ENCODE peak calls at places on chromosomes 16 and 17, in five cellular contexts. N is cardiac muscle cell, A is stromal cell of bone marrow, Z is NCI-H446, L is breast epithelium. S is an unnamed sample.

GRCh38 chr16:83533193-83533592 is 274.6 kb upstream of the HSBP1 start:
- DNase-seq in Z (no peak), A (peak; percentile 24), L (no peak), N (no peak), S (no peak)

GRCh38 chr16:12113581-12114375 is 137.2 kb downstream of the SNX29 start:
- DNase-seq in L (no peak), A (no peak), N (no peak), Z (no peak), S (peak; percentile 84)

GRCh38 chr17:7204828-7205461 is 14.7 kb downstream of the DLG4 start:
- DNase-seq in A (peak; percentile 41), Z (no peak), L (peak; percentile 61), N (peak; percentile 96), S (peak; percentile 93)

GRCh38 chr17:80877829-80878303 is 113.8 kb upstream of the CHMP6 start:
- DNase-seq in N (no peak), L (no peak), A (no peak), Z (no peak), S (no peak)

GRCh38 chr16:67935402-67936123 is 1.1 kb downstream of the PSMB10 start:
- DNase-seq in N (peak; percentile 96), A (peak; percentile 87), Z (peak; percentile 77), L (peak; percentile 97), S (peak; percentile 99)

GRCh38 chr17:28494445-28495188 is 11.5 kb upstream of the FOXN1 start:
- DNase-seq in L (peak; percentile 58), A (no peak), Z (peak; percentile 62), N (peak; percentile 73), S (peak; percentile 65)

GRCh38 chr17:59154335-59154720 is 658 bp downstream of the SKA2 start:
- DNase-seq in A (no peak), Z (peak; percentile 56), L (peak; percentile 26), N (peak; percentile 70), S (no peak)

GRCh38 chr17:68567035-68567434 is 34.1 kb downstream of the FAM20A start:
- DNase-seq in A (no peak), N (no peak), Z (no peak), L (no peak), S (no peak)

GRCh38 chr17:40433551-40434384 is 9.5 kb upstream of the IGFBP4 start:
- DNase-seq in Z (peak; percentile 78), L (no peak), N (no peak), A (no peak), S (peak; percentile 77)

GRCh38 chr16:11079657-11080187 is 135.4 kb downstream of the CLEC16A start:
- DNase-seq in L (no peak), Z (no peak), A (peak; percentile 77), N (no peak), S (peak; percentile 29)

GRCh38 chr17:78818932-78819331 is 21.7 kb downstream of the USP36 start:
- DNase-seq in A (no peak), N (no peak), Z (no peak), L (no peak), S (no peak)

GRCh38 chr16:62066747-62067146 is 30.5 kb upstream of the CDH8 start:
- DNase-seq in N (no peak), Z (no peak), A (no peak), L (no peak), S (no peak)

GRCh38 chr17:57612202-57613071 is 132.7 kb downstream of the CCDC182 start:
- DNase-seq in N (peak; percentile 15), A (no peak), Z (no peak), L (no peak), S (peak; percentile 36)

GRCh38 chr17:42282478-42283080 is 5.7 kb upstream of the STAT5A start:
- DNase-seq in Z (no peak), A (no peak), N (no peak), L (peak; percentile 13), S (no peak)

GRCh38 chr17:11404431-11404830 is 163.4 kb downstream of the SHISA6 start:
- DNase-seq in L (no peak), Z (no peak), A (no peak), N (no peak), S (no peak)

GRCh38 chr16:23524886-23525285 is 14.6 kb upstream of the GGA2 start:
- DNase-seq in A (no peak), L (no peak), N (no peak), Z (no peak), S (no peak)

GRCh38 chr16:67901734-67902133 is 8.7 kb downstream of the PSKH1 start:
- DNase-seq in N (no peak), Z (no peak), L (no peak), A (no peak), S (no peak)

GRCh38 chr16:58451945-58452401 is 48.0 kb upstream of the NDRG4 start:
- DNase-seq in A (peak; percentile 25), Z (no peak), N (no peak), L (no peak), S (no peak)

GRCh38 chr17:30449480-30449879 is 27.7 kb upstream of the GOSR1 start:
- DNase-seq in N (no peak), L (no peak), A (peak; percentile 36), Z (peak; percentile 72), S (peak; percentile 79)

GRCh38 chr16:89482824-89483220 is 7.5 kb downstream of the ANKRD11 start:
- DNase-seq in Z (no peak), N (no peak), L (no peak), A (no peak), S (no peak)

GRCh38 chr16:13680021-13680672 is 239.8 kb upstream of the ERCC4 start:
- DNase-seq in L (no peak), A (no peak), N (no peak), Z (peak; percentile 10), S (no peak)

GRCh38 chr17:79020631-79021301 is 3.2 kb upstream of the C1QTNF1 start:
- DNase-seq in N (no peak), L (no peak), Z (no peak), A (no peak), S (no peak)

GRCh38 chr16:59060212-59060611 is 326.1 kb upstream of the GOT2 start:
- DNase-seq in N (no peak), L (no peak), Z (no peak), A (no peak), S (no peak)

GRCh38 chr17:75724016-75725003 is 3.1 kb downstream of the ITGB4 start:
- DNase-seq in A (no peak), L (no peak), Z (no peak), N (no peak), S (no peak)

GRCh38 chr17:78986048-78986648 is 6.4 kb upstream of the LGALS3BP start:
- DNase-seq in L (no peak), A (no peak), N (no peak), Z (no peak), S (no peak)

GRCh38 chr17:27968206-27968732 is 74.2 kb upstream of the NLK start:
- DNase-seq in Z (no peak), L (no peak), A (no peak), N (peak; percentile 83), S (no peak)

S was measured in G401.